ENCODE peak calls at places on chromosomes 6 and 20, in four cellular contexts. U, W, Q and N are unnamed samples.

GRCh38 chr20:63951398-63952209 is 4.6 kb downstream of the UCKL1 start:
- DNase-seq in U (no peak), W (no peak), Q (no peak), N (no peak)

GRCh38 chr6:56497691-56498090 is 145.0 kb downstream of the DST start:
- DNase-seq in U (no peak), W (no peak), Q (no peak), N (no peak)

GRCh38 chr6:142845624-142846458 is 99.1 kb downstream of the HIVEP2 start:
- DNase-seq in U (peak; percentile 79), W (peak; percentile 81), Q (peak; percentile 76), N (no peak)

GRCh38 chr6:118509009-118509617 is 39.0 kb upstream of the PLN start:
- DNase-seq in U (no peak), W (no peak), Q (peak; percentile 30), N (no peak)

GRCh38 chr6:27592107-27592480 is 119.2 kb upstream of the ZNF184 start:
- DNase-seq in U (no peak), W (no peak), Q (peak; percentile 51), N (no peak)

GRCh38 chr6:83199865-83200230 is 6.7 kb downstream of the RWDD2A start:
- DNase-seq in U (no peak), W (no peak), Q (no peak), N (peak; percentile 63)

GRCh38 chr20:16115891-16116577 is 457.2 kb downstream of the KIF16B start:
- DNase-seq in U (no peak), W (no peak), Q (no peak), N (no peak)

GRCh38 chr6:158631678-158632537 is 12.6 kb downstream of the DYNLT1 start:
- DNase-seq in U (no peak), W (peak; percentile 68), Q (peak; percentile 80), N (peak; percentile 82)

GRCh38 chr6:158049055-158050028 is 67.7 kb downstream of the SYNJ2 start:
- DNase-seq in U (no peak), W (no peak), Q (no peak), N (no peak)

GRCh38 chr20:9332783-9333482 is 181.5 kb upstream of the LAMP5 start:
- DNase-seq in U (no peak), W (no peak), Q (no peak), N (no peak)

GRCh38 chr20:38961530-38962043 is 557 bp upstream of the DHX35 start:
- DNase-seq in U (no peak), W (no peak), Q (peak; percentile 12), N (no peak)

GRCh38 chr20:21554985-21555384 is 41.1 kb upstream of the NKX2-2 start:
- DNase-seq in U (no peak), W (no peak), Q (no peak), N (no peak)

GRCh38 chr6:139368661-139369060 is 5.8 kb downstream of the CITED2 start:
- DNase-seq in U (no peak), W (no peak), Q (no peak), N (no peak)

GRCh38 chr6:155381856-155382690 is 67.8 kb upstream of the TFB1M start:
- DNase-seq in U (no peak), W (no peak), Q (no peak), N (no peak)

GRCh38 chr20:14288341-14289330 is 48.8 kb downstream of the FLRT3 start:
- DNase-seq in U (no peak), W (no peak), Q (peak; percentile 42), N (peak; percentile 0)

GRCh38 chr6:121437861-121438651 is 2.6 kb downstream of the GJA1 start:
- DNase-seq in U (no peak), W (peak; percentile 63), Q (peak; percentile 47), N (no peak)

GRCh38 chr6:15504040-15504491 is 158.8 kb downstream of the DTNBP1 start:
- DNase-seq in U (peak; percentile 43), W (peak; percentile 52), Q (no peak), N (no peak)

GRCh38 chr6:11275598-11275997 is 43.1 kb upstream of the NEDD9 start:
- DNase-seq in U (no peak), W (no peak), Q (peak; percentile 70), N (no peak)

GRCh38 chr6:138824482-138825134 is 28.7 kb downstream of the ECT2L start:
- DNase-seq in U (no peak), W (no peak), Q (no peak), N (no peak)

GRCh38 chr20:60687213-60687612 is 564.8 kb upstream of the CDH4 start:
- DNase-seq in U (no peak), W (no peak), Q (no peak), N (no peak)
- TF ChIP-seq POLR2A in U (no peak), W (no peak), Q (no peak), N (no peak)

DNA sequence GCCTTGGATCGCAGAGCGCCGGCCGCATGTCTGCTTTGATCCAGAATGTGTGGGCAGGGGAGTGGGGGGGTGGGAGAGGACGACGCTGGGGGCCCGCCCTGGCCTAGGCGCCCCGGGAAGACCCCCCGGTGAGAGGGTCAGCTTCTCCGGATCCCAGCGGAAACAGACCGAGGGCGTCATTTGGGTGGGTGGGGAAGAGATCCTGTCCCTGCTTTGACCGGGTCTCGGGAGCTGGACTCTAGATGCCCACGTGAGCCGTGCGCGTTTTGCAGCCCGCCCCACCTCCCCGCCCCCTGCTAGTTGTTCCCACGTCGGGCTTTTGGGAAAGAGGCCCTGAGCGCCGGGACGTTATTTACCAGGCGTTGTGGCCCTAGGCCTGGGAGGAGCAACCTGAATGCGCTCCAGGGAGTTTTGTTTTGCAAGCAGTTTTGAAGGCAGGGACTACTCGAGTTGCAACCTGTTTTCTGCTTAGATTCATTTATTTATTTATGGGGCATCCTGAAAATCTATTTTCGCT is 1.5 kb downstream of the DSP start:
- DNase-seq in U (peak; percentile 84), W (peak; percentile 47), Q (peak; percentile 76), N (no peak)
- TF ChIP-seq POLR2A in U (no peak), W (no peak), Q (peak; percentile 14), N (no peak)

DNA sequence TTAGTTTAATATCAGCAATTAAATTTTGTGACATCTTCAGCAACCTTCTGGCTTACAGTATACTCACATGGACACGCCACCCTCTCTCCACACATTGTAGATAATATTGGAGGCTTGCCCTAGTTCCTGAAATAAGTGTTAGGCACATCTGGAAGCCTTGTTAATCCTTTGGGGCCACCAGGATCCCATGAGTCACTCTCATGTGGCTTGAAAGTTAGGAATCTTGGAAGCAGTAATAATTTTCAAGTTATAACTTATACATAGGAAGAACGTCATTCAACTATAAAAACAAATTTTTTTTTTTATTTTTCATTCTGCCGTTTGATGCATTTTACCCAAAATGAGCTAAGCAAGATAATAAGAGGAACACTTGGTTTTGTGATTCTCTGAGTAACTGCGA is 20.5 kb downstream of the LAMA4 start:
- DNase-seq in U (no peak), W (no peak), Q (no peak), N (no peak)
- TF ChIP-seq POLR2A in U (no peak), W (no peak), Q (no peak), N (no peak)

GRCh38 chr20:2507875-2508630 is 662 bp downstream of the ZNF343 start:
- DNase-seq in U (no peak), W (no peak), Q (peak; percentile 21), N (no peak)

GRCh38 chr20:2509794-2510193 is 1.1 kb upstream of the ZNF343 start:
- DNase-seq in U (no peak), W (no peak), Q (no peak), N (no peak)

GRCh38 chr20:2507464-2507863 is 1.3 kb downstream of the ZNF343 start:
- DNase-seq in U (no peak), W (no peak), Q (no peak), N (no peak)

GRCh38 chr20:2509468-2509781 is 710 bp upstream of the ZNF343 start:
- DNase-seq in U (no peak), W (no peak), Q (no peak), N (no peak)

GRCh38 chr20:2508631-2509467 is at the start of gene ZNF343:
- DNase-seq in U (peak; percentile 73), W (peak; percentile 80), Q (peak; percentile 86), N (peak; percentile 76)
- TF ChIP-seq POLR2A in U (no peak), W (peak; percentile 46), Q (peak; percentile 84), N (peak; percentile 63)

DNA sequence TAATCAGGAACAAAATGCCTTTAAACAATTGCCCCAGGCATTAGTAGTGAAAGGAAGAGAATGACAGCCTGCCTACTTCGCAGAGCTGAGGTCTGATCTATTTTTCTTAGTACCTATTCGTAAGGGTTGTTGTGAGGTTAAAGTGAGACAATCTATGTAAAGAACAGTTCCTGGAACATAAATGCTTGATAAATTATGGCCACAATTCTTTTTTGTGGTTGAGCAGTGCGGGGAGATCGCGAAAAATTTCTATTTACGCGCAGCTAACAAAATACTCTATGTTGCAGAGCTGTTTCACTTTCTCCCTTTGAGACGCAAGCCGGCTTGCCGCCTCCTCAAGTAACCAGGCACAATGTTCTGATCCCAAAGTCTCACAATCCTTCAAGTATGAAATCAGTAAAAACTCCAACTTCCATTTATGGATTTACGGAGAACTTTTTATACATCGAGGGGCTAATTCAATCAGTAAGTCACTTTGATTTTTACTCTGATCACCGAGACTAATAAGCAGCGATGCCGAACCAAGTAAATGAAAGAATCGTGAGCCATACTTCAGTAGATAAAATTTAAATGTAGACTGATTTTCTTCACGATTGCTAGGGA is 839 bp upstream of the PNRC1 start:
- DNase-seq in U (no peak), W (peak; percentile 67), Q (no peak), N (no peak)
- TF ChIP-seq POLR2A in U (no peak), W (peak; percentile 27), Q (no peak), N (no peak)